ENCODE peak calls at places on chromosomes 3 and 15, in four cellular contexts. E, Q, F and C are unnamed samples.

GRCh38 chr3:177174607-177175006 is 22.7 kb downstream of the TBL1XR1 start:
- DNase-seq in E (no peak), F (no peak), Q (no peak), C (no peak)

GRCh38 chr3:71244153-71245051 is 339.1 kb downstream of the FOXP1 start:
- DNase-seq in F (no peak), E (no peak), Q (no peak), C (peak)

GRCh38 chr3:193775421-193776077 is 182.5 kb downstream of the OPA1 start:
- DNase-seq in E (no peak), Q (no peak), F (no peak), C (no peak)

GRCh38 chr3:107269081-107269480 is 108.2 kb upstream of the CCDC54 start:
- DNase-seq in F (no peak), E (no peak), Q (no peak), C (no peak)

GRCh38 chr15:50059883-50060282 is 59.1 kb downstream of the ATP8B4 start:
- DNase-seq in F (no peak), Q (no peak), E (no peak), C (no peak)

GRCh38 chr15:62854420-62855084 is 188.0 kb upstream of the TPM1 start:
- DNase-seq in F (no peak), E (no peak), Q (no peak), C (no peak)

GRCh38 chr3:13801361-13802214 is 78.3 kb downstream of the WNT7A start:
- DNase-seq in Q (no peak), E (no peak), F (no peak), C (no peak)

GRCh38 chr3:111473550-111473949 is 68.4 kb upstream of the CD96 start:
- DNase-seq in E (no peak), F (no peak), Q (no peak), C (no peak)

GRCh38 chr3:104396974-104397669 is 969.6 kb upstream of the ALCAM start:
- DNase-seq in E (no peak), F (no peak), Q (no peak), C (peak)

GRCh38 chr3:15409774-15410173 is 17.6 kb downstream of the METTL6 start:
- DNase-seq in E (no peak), Q (no peak), F (no peak), C (no peak)

GRCh38 chr3:69013256-69014021 is at the start of gene EOGT:
- DNase-seq in E (peak), F (peak), Q (peak), C (peak)

GRCh38 chr3:181773921-181774320 is 62.2 kb downstream of the SOX2 start:
- DNase-seq in E (no peak), F (no peak), Q (no peak), C (no peak)

GRCh38 chr15:62895139-62895866 is 147.2 kb upstream of the TPM1 start:
- DNase-seq in F (peak), E (no peak), Q (no peak), C (peak)

GRCh38 chr15:21261965-21262850 is 178.1 kb downstream of the POTEB3 start:
- DNase-seq in Q (no peak), E (no peak), F (no peak), C (no peak)

GRCh38 chr3:37995652-37996641 is 5.4 kb downstream of the VILL start:
- DNase-seq in Q (no peak), E (no peak), F (no peak), C (peak)

GRCh38 chr15:92907880-92908279 is 7.8 kb downstream of the CHD2 start:
- DNase-seq in F (peak), Q (peak), E (no peak), C (peak)

GRCh38 chr15:41783272-41783660 is 9.0 kb downstream of the MAPKBP1 start:
- DNase-seq in F (no peak), Q (no peak), E (no peak), C (no peak)

GRCh38 chr15:99433026-99433756 is 132.6 kb upstream of the MEF2A start:
- DNase-seq in E (no peak), Q (no peak), F (no peak), C (no peak)

GRCh38 chr15:72786946-72787345 is 3.4 kb upstream of the ADPGK start:
- DNase-seq in Q (no peak), F (no peak), E (no peak), C (no peak)

GRCh38 chr3:105503191-105503593 is 136.5 kb downstream of the ALCAM start:
- DNase-seq in Q (no peak), E (no peak), F (no peak), C (peak)

GRCh38 chr3:3170998-3171397 is 8.5 kb downstream of the CRBN start:
- DNase-seq in Q (no peak), E (peak), F (peak), C (peak)

GRCh38 chr3:100213891-100214573 is 46.8 kb upstream of the TBC1D23 start:
- DNase-seq in F (peak), E (peak), Q (no peak), C (no peak)

GRCh38 chr15:98854496-98854895 is 153.1 kb downstream of the PGPEP1L start:
- DNase-seq in E (no peak), F (no peak), Q (no peak), C (no peak)

GRCh38 chr3:138112362-138112761 is 3.0 kb downstream of the DZIP1L start:
- DNase-seq in Q (no peak), F (peak), E (no peak), C (no peak)

GRCh38 chr3:129343643-129344360 is 65.1 kb downstream of the HMCES start:
- DNase-seq in Q (peak), E (no peak), F (peak), C (peak)

GRCh38 chr15:75452364-75452967 is 976 bp upstream of the SIN3A start:
- DNase-seq in Q (peak), E (peak), F (peak), C (peak)

GRCh38 chr15:36251450-36251849 is 328.0 kb upstream of the CDIN1 start:
- DNase-seq in F (no peak), E (no peak), Q (no peak), C (peak)

DNA sequence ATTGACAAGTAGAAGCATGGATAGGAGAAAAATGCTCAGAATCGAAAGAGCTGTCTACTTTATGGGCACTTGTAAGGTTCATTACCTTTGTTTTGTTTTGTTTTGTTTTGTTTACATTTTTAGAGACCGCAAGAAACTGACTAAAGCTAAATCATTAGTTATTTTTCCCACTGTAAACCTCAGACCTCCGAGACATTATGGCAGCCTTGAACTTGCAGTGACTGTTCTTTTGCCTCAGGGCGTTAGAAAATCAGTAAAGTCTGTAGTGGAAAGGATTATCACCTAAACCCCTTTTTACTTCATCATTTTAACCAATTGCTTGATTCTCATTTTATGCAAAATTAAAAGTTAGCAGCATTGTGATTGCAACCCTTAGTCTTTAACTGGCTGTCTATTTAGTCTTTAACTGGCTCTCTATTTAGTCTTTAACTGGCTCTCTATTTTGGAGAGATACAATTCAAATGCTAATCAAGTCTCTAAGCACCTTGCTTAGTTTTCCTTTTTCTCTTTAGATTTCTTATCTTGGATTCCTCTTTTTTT is 383.3 kb upstream of the ROBO2 start:
- DNase-seq in Q (no peak), E (no peak), F (no peak), C (no peak)
- TF ChIP-seq CTCF in Q (no peak), E (no peak), F (no peak), C (no peak)

DNA sequence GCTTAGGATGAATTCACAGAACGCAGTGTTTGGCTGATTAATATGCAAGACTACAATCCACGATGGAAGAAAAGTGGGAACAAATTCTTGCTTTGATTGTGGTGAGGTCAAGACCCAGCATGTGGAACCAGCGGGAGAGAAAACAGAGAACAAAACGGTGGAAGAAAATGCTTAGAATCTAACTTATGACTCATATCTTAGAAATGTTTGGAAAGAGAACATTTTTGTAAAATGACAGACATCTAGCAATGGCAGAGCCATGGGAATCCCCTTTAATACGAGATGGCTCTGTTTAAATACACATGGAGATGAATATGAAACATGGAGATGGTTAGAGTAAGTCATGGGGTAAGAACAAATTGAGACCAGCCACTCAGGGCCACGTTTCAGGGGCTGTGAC is 67.8 kb upstream of the ONECUT1 start:
- DNase-seq in F (no peak), Q (no peak), E (peak), C (peak)
- H3K4me3 ChIP-seq in F (no peak), Q (no peak), E (no peak), C (no peak)

GRCh38 chr3:124483915-124484470 is 246.3 kb upstream of the UMPS start:
- DNase-seq in Q (no peak), F (no peak), E (no peak), C (peak)

GRCh38 chr3:124491875-124492274 is 238.4 kb upstream of the UMPS start:
- DNase-seq in F (no peak), E (no peak), Q (no peak), C (no peak)

GRCh38 chr3:124489506-124489905 is 240.7 kb upstream of the UMPS start:
- DNase-seq in E (no peak), F (no peak), Q (no peak), C (no peak)

GRCh38 chr3:124491098-124491497 is 239.2 kb upstream of the UMPS start:
- DNase-seq in F (no peak), Q (no peak), E (no peak), C (no peak)

GRCh38 chr3:124486324-124486723 is 243.9 kb upstream of the UMPS start:
- DNase-seq in E (no peak), Q (peak), F (no peak), C (peak)
- TF ChIP-seq CTCF in E (peak), Q (no peak), F (no peak), C (no peak)

GRCh38 chr15:70100495-70101331 is 3.0 kb upstream of the TLE3 start:
- DNase-seq in Q (peak), E (no peak), F (peak), C (peak)
- H3K4me3 ChIP-seq in Q (peak), E (no peak), F (peak), C (peak)